ENCODE peak calls at places on chromosome 14, in six cellular contexts. U, H, B, C, X and D are unnamed samples. For H3K36me3, the result is how much of the 10 kb centered on the place peaks cover.

GRCh38 chr14:64649383-64649998 is 54.7 kb upstream of the PLEKHG3 start:
- DNase-seq in U (no peak), H (peak), B (peak), C (no peak), X (no peak), D (peak)

GRCh38 chr14:49019467-49020100 is 566.6 kb downstream of the RPS29 start:
- DNase-seq in U (peak), H (no peak), B (no peak), C (no peak), X (no peak), D (no peak)

GRCh38 chr14:32939254-32940065 is 781 bp downstream of the NPAS3 start:
- DNase-seq in U (no peak), H (peak), B (peak), C (peak), X (no peak), D (peak)

GRCh38 chr14:53528114-53528513 is 375.0 kb upstream of the DDHD1 start:
- DNase-seq in U (no peak), H (peak), B (peak), C (peak), X (no peak), D (peak)

GRCh38 chr14:94127330-94127729 is 2.1 kb downstream of the IFI27L2 start:
- DNase-seq in U (no peak), H (no peak), B (no peak), C (no peak), X (no peak), D (no peak)

GRCh38 chr14:95330591-95331370 is 11.1 kb upstream of the CLMN start:
- DNase-seq in U (no peak), H (no peak), B (no peak), C (no peak), X (no peak), D (no peak)

GRCh38 chr14:102516531-102517411 is 7.2 kb upstream of the ANKRD9 start:
- DNase-seq in U (peak), H (no peak), B (no peak), C (no peak), X (peak), D (peak)

GRCh38 chr14:52514046-52514811 is 38.1 kb downstream of the TXNDC16 start:
- DNase-seq in U (no peak), H (no peak), B (no peak), C (no peak), X (no peak), D (no peak)

GRCh38 chr14:99064262-99064954 is 207.6 kb downstream of the BCL11B start:
- DNase-seq in U (no peak), H (no peak), B (peak), C (no peak), X (no peak), D (peak)

GRCh38 chr14:24332094-24332983 is 2.5 kb downstream of the ADCY4 start:
- DNase-seq in U (peak), H (peak), B (peak), C (peak), X (peak), D (peak)

GRCh38 chr14:85619866-85620265 is 89.9 kb downstream of the FLRT2 start:
- DNase-seq in U (no peak), H (no peak), B (peak), C (peak), X (no peak), D (no peak)

GRCh38 chr14:73710737-73711136 is 3.4 kb downstream of the PNMA1 start:
- DNase-seq in U (no peak), H (no peak), B (no peak), C (no peak), X (no peak), D (no peak)

GRCh38 chr14:102317564-102318248 is 1.8 kb upstream of the ZNF839 start:
- DNase-seq in U (peak), H (no peak), B (no peak), C (no peak), X (no peak), D (peak)

GRCh38 chr14:101780390-101780789 is 18.9 kb downstream of the PPP2R5C start:
- DNase-seq in U (no peak), H (no peak), B (no peak), C (no peak), X (no peak), D (no peak)

GRCh38 chr14:37262649-37263048 is 64.9 kb downstream of the MIPOL1 start:
- DNase-seq in U (no peak), H (no peak), B (no peak), C (no peak), X (no peak), D (no peak)

GRCh38 chr14:54565236-54566151 is 1.4 kb upstream of the SAMD4A start:
- DNase-seq in U (peak), H (peak), B (peak), C (peak), X (peak), D (peak)

GRCh38 chr14:26395726-26396125 is 202.1 kb downstream of the NOVA1 start:
- DNase-seq in U (no peak), H (no peak), B (no peak), C (no peak), X (no peak), D (no peak)

GRCh38 chr14:41605550-41606248 is 977 bp upstream of the LRFN5 start:
- DNase-seq in U (no peak), H (peak), B (peak), C (peak), X (no peak), D (peak)

GRCh38 chr14:33931439-33931838 is 19.4 kb downstream of the EGLN3 start:
- DNase-seq in U (no peak), H (no peak), B (no peak), C (no peak), X (no peak), D (no peak)

GRCh38 chr14:38254565-38255407 is 1.1 kb downstream of the CLEC14A start:
- DNase-seq in U (no peak), H (peak), B (peak), C (no peak), X (no peak), D (peak)

GRCh38 chr14:101004954-101005353 is 101.4 kb upstream of the RTL1 start:
- DNase-seq in U (no peak), H (peak), B (peak), C (peak), X (no peak), D (peak)

GRCh38 chr14:69424139-69424923 is 25.8 kb downstream of the SLC39A9 start:
- DNase-seq in U (no peak), H (peak), B (no peak), C (peak), X (no peak), D (no peak)
- H3K36me3 ChIP-seq in U (under half), H (under half), B (under half), C (under half), X (under half), D (under half)

GRCh38 chr14:22478670-22479069 is 110.4 kb downstream of the DAD1 start:
- DNase-seq in U (no peak), H (peak), B (peak), C (no peak), X (no peak), D (no peak)
- H3K36me3 ChIP-seq in U (under half), H (under half), B (under half), C (under half), X (under half), D (under half)

GRCh38 chr14:21078287-21078686 is 8.2 kb downstream of the ARHGEF40 start:
- DNase-seq in U (no peak), H (no peak), B (no peak), C (no peak), X (no peak), D (no peak)

GRCh38 chr14:21081521-21082184 is 11.5 kb downstream of the ARHGEF40 start:
- DNase-seq in U (no peak), H (no peak), B (no peak), C (no peak), X (no peak), D (no peak)

GRCh38 chr14:21075719-21076437 is 5.8 kb downstream of the ARHGEF40 start:
- DNase-seq in U (no peak), H (no peak), B (no peak), C (no peak), X (no peak), D (no peak)

GRCh38 chr14:21077672-21078071 is 7.6 kb downstream of the ARHGEF40 start:
- DNase-seq in U (no peak), H (no peak), B (no peak), C (no peak), X (no peak), D (no peak)

GRCh38 chr14:21078726-21079125 is 8.6 kb downstream of the ARHGEF40 start:
- DNase-seq in U (no peak), H (no peak), B (no peak), C (no peak), X (no peak), D (no peak)
- H3K36me3 ChIP-seq in U (under half), H (under half), B (under half), C (half or more), X (under half), D (half or more)

GRCh38 chr14:20372796-20373195 is 29.4 kb downstream of the PARP2 start:
- DNase-seq in U (no peak), H (no peak), B (no peak), C (no peak), X (no peak), D (no peak)
- H3K36me3 ChIP-seq in U (under half), H (under half), B (under half), C (half or more), X (half or more), D (half or more)

GRCh38 chr14:74891870-74892269 is 10.2 kb downstream of the DLST start:
- DNase-seq in U (no peak), H (no peak), B (peak), C (peak), X (no peak), D (peak)
- H3K36me3 ChIP-seq in U (half or more), H (under half), B (half or more), C (half or more), X (half or more), D (half or more)

GRCh38 chr14:103684471-103684870 is 30.8 kb downstream of the XRCC3 start:
- DNase-seq in U (no peak), H (peak), B (no peak), C (no peak), X (no peak), D (no peak)

GRCh38 chr14:103686831-103687485 is 28.3 kb downstream of the XRCC3 start:
- DNase-seq in U (no peak), H (no peak), B (peak), C (peak), X (no peak), D (no peak)

GRCh38 chr14:103687712-103688111 is 27.5 kb downstream of the XRCC3 start:
- DNase-seq in U (no peak), H (no peak), B (no peak), C (no peak), X (no peak), D (no peak)

GRCh38 chr14:103683139-103683538 is 32.1 kb downstream of the XRCC3 start:
- DNase-seq in U (no peak), H (no peak), B (no peak), C (no peak), X (no peak), D (no peak)

GRCh38 chr14:103685276-103686211 is 29.7 kb downstream of the XRCC3 start:
- DNase-seq in U (no peak), H (no peak), B (no peak), C (no peak), X (no peak), D (no peak)
- H3K36me3 ChIP-seq in U (half or more), H (under half), B (under half), C (half or more), X (half or more), D (half or more)

DNA sequence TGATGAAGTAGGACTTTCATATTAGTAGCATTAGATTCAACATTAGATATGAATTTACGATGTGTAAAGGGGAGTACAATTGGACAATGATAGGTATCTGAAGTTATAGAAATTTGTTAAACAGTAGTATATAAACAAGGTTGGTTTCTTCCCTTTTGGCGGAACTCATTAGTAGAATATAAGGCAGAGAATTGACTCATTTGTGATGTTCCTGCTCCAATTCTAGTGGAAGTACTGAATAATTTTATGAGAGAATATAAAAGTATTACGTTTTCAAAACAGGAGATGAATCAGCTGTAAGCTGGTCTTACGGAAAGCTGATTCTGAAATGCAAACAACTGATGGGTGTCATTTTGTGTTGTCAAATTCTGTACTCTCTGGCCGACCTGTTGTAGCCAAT is 13.4 kb downstream of the ZC3H14 start:
- DNase-seq in U (no peak), H (no peak), B (no peak), C (no peak), X (no peak), D (no peak)
- H3K36me3 ChIP-seq in U (half or more), H (under half), B (half or more), C (half or more), X (under half), D (half or more)

GRCh38 chr14:50745401-50746058 is 77.4 kb upstream of the SAV1 start:
- DNase-seq in U (no peak), H (no peak), B (no peak), C (no peak), X (no peak), D (no peak)
- H3K36me3 ChIP-seq in U (half or more), H (under half), B (under half), C (under half), X (half or more), D (under half)

DNA sequence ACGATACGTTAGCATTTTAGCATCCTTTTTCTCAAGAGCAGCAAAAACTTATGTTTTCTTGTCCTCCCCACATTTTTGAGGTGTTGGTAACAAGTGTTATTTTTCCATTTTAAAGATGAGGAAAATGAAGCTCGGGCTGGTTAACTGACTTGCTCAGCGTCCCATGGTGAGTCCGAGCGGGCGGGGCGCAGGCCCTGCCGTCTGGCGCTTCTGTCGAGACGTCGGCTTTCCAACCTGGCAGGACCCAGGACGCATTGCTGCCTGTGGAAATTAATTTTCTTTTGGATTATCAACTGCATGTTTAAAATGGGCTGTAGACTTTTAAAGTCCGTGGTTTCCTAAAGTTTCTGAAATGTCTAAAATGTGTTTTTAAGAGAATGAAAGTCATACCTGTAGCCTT is 30.4 kb downstream of the XRCC3 start:
- DNase-seq in U (no peak), H (no peak), B (no peak), C (no peak), X (no peak), D (no peak)
- H3K36me3 ChIP-seq in U (half or more), H (under half), B (under half), C (half or more), X (half or more), D (half or more)